ENCODE peak calls at places on chromosomes 12 and 14, in six cellular contexts. P, D, T, E, B and A are unnamed samples.

GRCh38 chr12:48781750-48782456 is 7.0 kb downstream of the ADCY6 start:
- DNase-seq in P (no peak), D (no peak), T (no peak), E (no peak), B (no peak), A (no peak)

GRCh38 chr12:26936559-26937442 is 980 bp downstream of the INTS13 start:
- DNase-seq in P (peak; percentile 13), D (no peak), T (no peak), E (no peak), B (no peak), A (no peak)

GRCh38 chr14:105837349-105838063 is 311.1 kb downstream of the TMEM121 start:
- DNase-seq in P (no peak), D (peak; percentile 10), T (no peak), E (no peak), B (no peak), A (no peak)

GRCh38 chr12:104736307-104736706 is 221.8 kb downstream of the SLC41A2 start:
- DNase-seq in P (peak; percentile 16), D (no peak), T (no peak), E (no peak), B (no peak), A (peak; percentile 53)

GRCh38 chr14:43900173-43900655 is 606.9 kb downstream of the FSCB start:
- DNase-seq in P (no peak), D (no peak), T (no peak), E (no peak), B (no peak), A (no peak)

GRCh38 chr14:87935895-87936294 is 57.1 kb downstream of the GALC start:
- DNase-seq in P (no peak), D (no peak), T (no peak), E (no peak), B (no peak), A (no peak)

GRCh38 chr14:23076785-23077408 is 18.0 kb downstream of the ACIN1 start:
- DNase-seq in P (peak; percentile 58), D (no peak), T (no peak), E (peak; percentile 71), B (no peak), A (peak; percentile 47)

GRCh38 chr12:49507139-49507538 is 31.7 kb upstream of the KCNH3 start:
- DNase-seq in P (peak; percentile 84), D (no peak), T (no peak), E (peak; percentile 9), B (no peak), A (peak; percentile 96)

GRCh38 chr14:80944861-80945617 is 3.5 kb upstream of the CEP128 start:
- DNase-seq in P (no peak), D (no peak), T (no peak), E (no peak), B (no peak), A (no peak)

GRCh38 chr14:24334431-24335271 is at the start of gene ADCY4:
- DNase-seq in P (peak; percentile 34), D (no peak), T (peak; percentile 75), E (no peak), B (no peak), A (no peak)

DNA sequence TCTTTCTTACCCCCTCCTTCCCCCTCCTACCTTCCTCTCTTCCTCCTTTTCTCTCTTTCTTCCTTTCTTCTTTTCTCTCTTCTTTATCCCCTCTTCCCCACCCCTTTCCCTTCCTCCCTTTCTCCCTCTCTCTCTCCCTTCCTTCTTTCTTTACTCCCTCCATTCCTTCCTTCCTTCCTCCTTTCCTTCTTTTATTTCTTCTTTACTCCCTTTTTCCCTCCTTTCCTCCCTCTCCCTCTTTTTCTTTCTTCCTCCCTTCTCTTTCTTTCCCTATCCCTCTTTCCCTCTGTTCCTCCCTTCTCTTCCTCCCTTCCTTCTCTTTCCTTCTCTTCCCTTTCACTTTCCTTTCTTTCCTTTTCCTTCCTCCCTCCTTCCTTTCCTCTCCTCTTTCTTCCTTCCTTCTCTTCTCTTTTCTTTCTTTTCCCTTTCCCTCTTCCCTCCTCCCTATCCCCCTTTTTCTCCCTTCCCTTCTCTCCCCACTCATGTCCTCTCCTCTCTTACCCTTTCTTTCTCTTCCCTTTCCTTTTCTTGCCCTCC is 302.3 kb upstream of the TBX3 start:
- DNase-seq in P (no peak), D (no peak), T (no peak), E (no peak), B (no peak), A (no peak)
- H4K91ac ChIP-seq in P (no peak overlapping the region), D (no peak overlapping the region), T (no peak overlapping the region), E (no peak overlapping the region), B (no peak overlapping the region), A (no peak overlapping the region)

DNA sequence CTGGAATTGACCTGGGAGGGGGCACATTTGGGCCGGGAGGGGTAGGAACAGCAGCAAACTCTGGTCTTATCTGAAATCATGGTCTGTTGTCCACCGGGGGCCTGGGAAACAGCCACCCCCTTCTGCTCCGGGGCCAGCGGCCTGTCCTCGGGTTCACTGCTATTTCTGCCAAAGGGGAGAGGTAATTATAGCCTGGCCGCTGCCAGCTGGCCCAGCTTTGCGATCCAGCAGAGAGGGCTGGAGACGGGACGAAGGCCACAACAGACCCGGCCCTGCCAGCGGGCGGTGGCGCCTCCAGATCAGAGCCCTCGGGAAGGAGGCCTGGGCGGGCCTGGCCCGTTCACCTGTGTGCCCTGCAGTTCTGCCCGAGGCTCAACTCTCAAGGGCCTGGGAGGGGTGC is at the start of gene C14orf180:
- DNase-seq in P (no peak), D (no peak), T (no peak), E (no peak), B (no peak), A (no peak)
- H4K91ac ChIP-seq in P (no peak within 1 kb of the TSS), D (no peak within 1 kb of the TSS), T (no peak within 1 kb of the TSS), E (peak within 1 kb of the TSS; percentile 12), B (peak within 1 kb of the TSS; percentile 89), A (no peak within 1 kb of the TSS)

GRCh38 chr14:75158843-75159614 is 17.4 kb downstream of the TMED10 start:
- DNase-seq in P (no peak), D (no peak), T (no peak), E (no peak), B (no peak), A (peak; percentile 38)
- H4K91ac ChIP-seq in P (no peak overlapping the region), D (no peak overlapping the region), T (no peak overlapping the region), E (no peak overlapping the region), B (no peak overlapping the region), A (no peak overlapping the region)

GRCh38 chr12:32846053-32846452 is 50.5 kb downstream of the PKP2 start:
- DNase-seq in P (no peak), D (no peak), T (no peak), E (no peak), B (no peak), A (no peak)

GRCh38 chr12:32843528-32844095 is 53.0 kb downstream of the PKP2 start:
- DNase-seq in P (peak; percentile 55), D (no peak), T (no peak), E (no peak), B (peak; percentile 26), A (no peak)

DNA sequence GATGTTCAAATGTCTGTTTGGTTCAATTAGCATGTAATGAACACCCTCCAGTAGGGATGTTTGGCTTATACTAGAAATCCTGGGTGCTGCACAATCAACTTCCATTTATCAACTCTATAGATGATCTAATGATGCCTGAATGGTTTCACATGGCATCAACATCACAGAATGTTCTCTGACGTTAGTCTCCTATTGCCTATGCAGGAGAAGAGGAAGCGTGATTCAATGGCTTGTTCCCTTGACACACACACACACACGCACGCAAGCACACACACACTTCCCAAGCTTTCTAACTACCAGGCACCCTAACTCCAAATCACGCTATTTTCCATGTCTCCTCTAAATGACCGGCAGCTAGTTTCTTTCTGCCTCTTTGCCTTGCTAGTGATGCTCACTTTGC is 49.3 kb downstream of the PKP2 start:
- DNase-seq in P (no peak), D (no peak), T (no peak), E (no peak), B (no peak), A (no peak)
- H4K91ac ChIP-seq in P (no peak overlapping the region), D (no peak overlapping the region), T (no peak overlapping the region), E (no peak overlapping the region), B (no peak overlapping the region), A (no peak overlapping the region)

GRCh38 chr12:39816671-39817185 is 197.1 kb upstream of the ABCD2 start:
- DNase-seq in P (no peak), D (no peak), T (no peak), E (peak; percentile 50), B (no peak), A (no peak)
- H4K91ac ChIP-seq in P (no peak overlapping the region), D (no peak overlapping the region), T (no peak overlapping the region), E (no peak overlapping the region), B (no peak overlapping the region), A (no peak overlapping the region)

GRCh38 chr14:94673071-94673470 is 60.9 kb downstream of the SERPINA3 start:
- DNase-seq in P (no peak), D (no peak), T (no peak), E (no peak), B (no peak), A (no peak)

GRCh38 chr14:94670692-94671285 is 58.6 kb downstream of the SERPINA3 start:
- DNase-seq in P (no peak), D (no peak), T (no peak), E (no peak), B (no peak), A (no peak)

GRCh38 chr14:94673781-94674231 is 61.6 kb downstream of the SERPINA3 start:
- DNase-seq in P (no peak), D (no peak), T (no peak), E (no peak), B (no peak), A (peak; percentile 65)

GRCh38 chr14:94675036-94675435 is 62.8 kb downstream of the SERPINA3 start:
- DNase-seq in P (no peak), D (no peak), T (no peak), E (no peak), B (no peak), A (no peak)

DNA sequence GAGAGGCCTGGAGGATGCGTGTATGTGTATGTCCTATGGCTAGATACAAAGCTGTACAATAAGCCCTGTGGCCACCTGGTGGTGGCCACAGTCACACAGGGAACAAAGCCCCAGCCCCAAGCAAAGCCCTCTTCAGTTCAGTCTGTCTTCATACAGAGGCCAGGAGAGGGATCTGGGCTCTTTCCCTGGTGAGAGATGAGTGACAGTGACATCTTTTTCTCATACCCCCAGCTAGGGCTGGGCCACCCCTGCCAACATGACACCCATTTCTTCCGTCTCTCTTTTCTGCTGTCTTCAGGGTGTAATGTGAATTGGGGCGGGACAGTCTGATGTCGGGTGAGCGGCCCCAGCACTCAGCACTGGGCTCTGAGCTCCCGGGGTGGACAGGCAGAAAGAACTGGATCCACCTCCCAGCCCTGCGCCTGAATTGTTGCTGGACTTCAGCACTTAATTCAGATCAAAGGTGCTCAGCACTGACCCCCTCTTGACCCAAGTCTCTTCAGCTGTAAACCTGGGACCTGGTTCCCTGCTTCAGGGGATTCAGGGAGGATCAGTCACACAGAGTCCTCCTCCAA is 59.8 kb downstream of the SERPINA3 start:
- DNase-seq in P (no peak), D (no peak), T (no peak), E (peak; percentile 19), B (no peak), A (no peak)
- H4K91ac ChIP-seq in P (no peak overlapping the region), D (no peak overlapping the region), T (no peak overlapping the region), E (no peak overlapping the region), B (no peak overlapping the region), A (no peak overlapping the region)

GRCh38 chr14:98651042-98651441 is 621.0 kb downstream of the BCL11B start:
- DNase-seq in P (no peak), D (peak; percentile 55), T (no peak), E (no peak), B (no peak), A (no peak)

GRCh38 chr14:98647754-98648153 is 624.2 kb downstream of the BCL11B start:
- DNase-seq in P (no peak), D (no peak), T (no peak), E (no peak), B (no peak), A (no peak)
- H4K91ac ChIP-seq in P (no peak overlapping the region), D (no peak overlapping the region), T (no peak overlapping the region), E (no peak overlapping the region), B (no peak overlapping the region), A (no peak overlapping the region)